ENCODE peak calls at places on chromosomes 1 and 21, in six cellular contexts. B is K562, R is PC-3, N is Peyer's patch, G is breast epithelium, K is ovary. H is an unnamed sample.

GRCh38 chr21:46295177-46295711 is 9.1 kb downstream of the YBEY start:
- DNase-seq in B (no peak), R (no peak), N (no peak), G (no peak), K (no peak), H (peak; percentile 75)

GRCh38 chr1:1183833-1184775 is 10.4 kb downstream of the TTLL10 start:
- DNase-seq in B (no peak), R (no peak), N (no peak), G (no peak), K (no peak), H (no peak)

GRCh38 chr21:42453301-42454220 is 42.5 kb downstream of the RSPH1 start:
- DNase-seq in B (no peak), R (no peak), N (peak; percentile 54), G (no peak), K (no peak), H (no peak)

GRCh38 chr1:27979859-27980201 is 20.1 kb downstream of the XKR8 start:
- DNase-seq in B (no peak), R (no peak), N (no peak), G (no peak), K (no peak), H (no peak)

GRCh38 chr1:4468804-4469514 is 185.4 kb upstream of the AJAP1 start:
- DNase-seq in B (no peak), R (no peak), N (no peak), G (no peak), K (no peak), H (no peak)

GRCh38 chr1:44293761-44294315 is 61.2 kb downstream of the ERI3 start:
- DNase-seq in B (no peak), R (no peak), N (peak; percentile 64), G (peak; percentile 35), K (no peak), H (no peak)

GRCh38 chr21:43287111-43287973 is 118.5 kb downstream of the CRYAA start:
- DNase-seq in B (peak; percentile 41), R (peak; percentile 87), N (no peak), G (no peak), K (no peak), H (no peak)

GRCh38 chr1:178946855-178947687 is 76.2 kb upstream of the ANGPTL1 start:
- DNase-seq in B (no peak), R (no peak), N (no peak), G (no peak), K (no peak), H (no peak)

GRCh38 chr1:6625579-6626149 is 996 bp downstream of the THAP3 start:
- DNase-seq in B (no peak), R (peak; percentile 57), N (no peak), G (no peak), K (no peak), H (peak; percentile 54)

GRCh38 chr1:4976859-4977440 is 322.5 kb downstream of the AJAP1 start:
- DNase-seq in B (no peak), R (no peak), N (no peak), G (no peak), K (no peak), H (no peak)

GRCh38 chr1:19068639-19069276 is 112.3 kb upstream of the IFFO2 start:
- DNase-seq in B (peak; percentile 49), R (no peak), N (no peak), G (no peak), K (no peak), H (peak; percentile 21)

GRCh38 chr1:30905403-30905802 is 3.2 kb downstream of the SDC3 start:
- DNase-seq in B (no peak), R (no peak), N (no peak), G (no peak), K (no peak), H (no peak)

GRCh38 chr1:7299329-7299799 is 471.7 kb upstream of the VAMP3 start:
- DNase-seq in B (no peak), R (peak; percentile 82), N (peak; percentile 58), G (peak; percentile 30), K (peak; percentile 53), H (no peak)

GRCh38 chr1:61591316-61591715 is 133.6 kb downstream of the TM2D1 start:
- DNase-seq in B (no peak), R (no peak), N (no peak), G (no peak), K (peak; percentile 40), H (no peak)
- H3K4me3 ChIP-seq in B (no peak overlapping the region), R (no peak overlapping the region), N (no peak overlapping the region), G (no peak overlapping the region), K (no peak overlapping the region), H (no peak overlapping the region)

GRCh38 chr1:82420584-82420983 is 619.9 kb downstream of the ADGRL2 start:
- DNase-seq in B (no peak), R (no peak), N (no peak), G (no peak), K (no peak), H (no peak)
- H3K9me3 ChIP-seq in B (no peaks in the 10 kb centered on the region), R (no peaks in the 10 kb centered on the region), N (no peaks in the 10 kb centered on the region), G (no peaks in the 10 kb centered on the region), K (no peaks in the 10 kb centered on the region), H (no peaks in the 10 kb centered on the region)

DNA sequence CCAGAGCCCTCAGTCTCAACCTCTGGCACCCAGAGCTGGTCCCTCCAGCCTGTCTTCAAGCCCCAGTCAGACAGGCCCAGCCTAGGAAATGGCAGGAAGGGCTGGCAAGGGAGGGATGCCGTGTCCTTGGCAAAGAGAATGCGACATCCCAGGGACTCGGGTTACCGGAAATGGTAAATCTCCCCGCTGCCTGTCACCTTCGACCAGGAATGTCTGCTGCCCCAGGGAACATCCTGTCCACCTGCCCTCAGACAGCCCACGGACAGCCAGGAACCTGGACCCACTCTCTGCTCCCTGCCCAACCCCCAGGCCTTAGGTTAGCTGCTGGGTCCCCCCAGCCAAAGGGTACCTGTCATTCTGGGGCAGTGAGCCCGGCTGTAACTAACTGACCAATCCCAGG is 23.9 kb downstream of the HSPG2 start:
- DNase-seq in B (no peak), R (no peak), N (no peak), G (peak; percentile 66), K (no peak), H (no peak)
- H3K4me1 ChIP-seq in B (peaks cover 77% of the 10 kb centered on the region), R (no peaks in the 10 kb centered on the region), N (no peaks in the 10 kb centered on the region), G (peaks cover 27% of the 10 kb centered on the region), K (peaks cover 25% of the 10 kb centered on the region), H (peaks cover 65% of the 10 kb centered on the region)

DNA sequence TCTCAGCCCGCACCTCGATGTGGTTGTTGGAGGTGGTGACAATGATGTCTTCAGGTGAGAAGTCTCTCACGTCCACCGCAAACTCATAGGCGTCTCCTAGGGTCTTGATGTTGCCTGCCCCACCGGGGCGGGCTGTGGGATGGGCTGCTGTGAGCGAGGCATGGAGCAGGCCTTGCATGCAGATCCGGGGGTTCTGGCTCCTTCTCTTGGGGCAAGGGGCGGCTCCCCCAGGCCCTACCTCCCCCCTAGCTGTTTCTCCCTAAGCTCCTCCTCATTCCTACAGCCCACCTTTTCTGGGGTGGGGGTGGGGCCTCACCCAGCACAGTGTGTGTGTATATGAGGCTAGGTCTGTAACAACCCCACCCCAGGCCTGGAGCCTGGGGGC is 775 bp downstream of the HSPB7 start:
- DNase-seq in B (no peak), R (no peak), N (no peak), G (no peak), K (no peak), H (no peak)
- H3K4me3 ChIP-seq in B (no peak overlapping the region), R (no peak overlapping the region), N (peak overlapping the region; percentile 46), G (peak overlapping the region; percentile 17), K (peak overlapping the region; percentile 37), H (peak overlapping the region; percentile 42)

GRCh38 chr1:2962946-2963345 is 58.3 kb upstream of the ACTRT2 start:
- DNase-seq in B (no peak), R (no peak), N (peak; percentile 24), G (no peak), K (no peak), H (no peak)
- H3K9me3 ChIP-seq in B (no peaks in the 10 kb centered on the region), R (peaks cover 4% of the 10 kb centered on the region), N (no peaks in the 10 kb centered on the region), G (peaks cover 5% of the 10 kb centered on the region), K (no peaks in the 10 kb centered on the region), H (no peaks in the 10 kb centered on the region)

DNA sequence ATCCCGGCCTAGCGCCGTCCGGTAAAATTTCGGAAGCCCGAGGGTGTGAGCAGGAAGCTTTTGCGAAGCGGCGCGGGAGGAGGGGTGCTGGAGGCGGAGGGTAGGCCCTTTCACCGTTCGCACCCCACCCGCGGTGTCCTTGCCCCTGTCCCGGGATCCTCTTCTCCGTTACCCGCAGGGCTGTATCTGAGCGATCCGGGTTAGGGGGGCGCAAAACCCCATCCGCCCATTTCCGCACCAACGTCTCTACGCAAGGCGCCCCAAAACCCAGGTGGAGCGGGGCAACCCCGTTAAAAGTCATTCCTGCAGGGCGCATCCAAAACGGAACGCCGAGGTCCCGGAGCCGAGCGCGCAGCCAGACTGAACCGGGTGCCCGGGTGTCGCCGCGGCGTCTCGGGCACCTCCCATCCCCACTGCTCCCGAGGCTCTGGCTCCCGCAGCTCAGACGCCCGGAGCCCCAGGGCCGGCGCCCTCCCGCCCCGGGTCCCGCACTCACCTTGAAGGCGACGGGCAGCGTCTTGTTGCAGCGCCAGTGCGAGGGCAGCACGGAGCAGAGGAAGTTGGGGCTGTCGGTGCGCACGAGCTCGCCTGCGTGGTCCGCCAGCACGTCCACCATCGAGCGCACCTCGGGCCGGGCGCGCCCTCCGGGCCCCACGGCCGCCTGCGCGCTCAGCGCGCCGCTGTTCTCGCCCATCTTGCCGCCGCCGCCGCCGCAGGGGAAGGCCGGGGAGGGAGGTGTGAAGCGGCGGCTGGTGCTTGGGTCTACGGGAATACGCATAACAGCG is 793 bp downstream of the RUNX3 start:
- DNase-seq in B (no peak), R (peak; percentile 13), N (no peak), G (no peak), K (no peak), H (peak; percentile 9)
- H3K4me1 ChIP-seq in B (no peaks in the 10 kb centered on the region), R (no peaks in the 10 kb centered on the region), N (peaks cover 39% of the 10 kb centered on the region), G (no peaks in the 10 kb centered on the region), K (no peaks in the 10 kb centered on the region), H (peaks cover 4% of the 10 kb centered on the region)

GRCh38 chr1:160093069-160093395 is 5.4 kb downstream of the IGSF8 start:
- DNase-seq in B (no peak), R (no peak), N (no peak), G (no peak), K (no peak), H (no peak)

GRCh38 chr1:160094291-160094625 is 4.2 kb downstream of the IGSF8 start:
- DNase-seq in B (no peak), R (no peak), N (no peak), G (no peak), K (no peak), H (no peak)

GRCh38 chr1:160095382-160096105 is 2.9 kb downstream of the IGSF8 start:
- DNase-seq in B (no peak), R (no peak), N (no peak), G (no peak), K (no peak), H (no peak)

GRCh38 chr1:160093624-160094290 is 4.7 kb downstream of the IGSF8 start:
- DNase-seq in B (no peak), R (no peak), N (no peak), G (no peak), K (no peak), H (no peak)

GRCh38 chr1:160094806-160095205 is 3.6 kb downstream of the IGSF8 start:
- DNase-seq in B (no peak), R (no peak), N (no peak), G (no peak), K (no peak), H (no peak)
- H3K4me3 ChIP-seq in B (no peak overlapping the region), R (no peak overlapping the region), N (no peak overlapping the region), G (no peak overlapping the region), K (no peak overlapping the region), H (no peak overlapping the region)